ENCODE peak calls at places on chromosome 16, in eight cellular contexts. Q, D, W, Z, L, F, E and O are unnamed samples.
A peak's percentile ranks its signal among the peaks of the same experiment; 100 is the strongest.

GRCh38 chr16:66923247-66923851 is 2.0 kb downstream of the RRAD start:
- DNase-seq in Z (no peak), D (peak; percentile 35), F (no peak), Q (peak; percentile 63), E (peak; percentile 37), L (no peak), W (peak; percentile 77), O (no peak)

GRCh38 chr16:58042001-58042885 is 16.7 kb downstream of the MMP15 start:
- DNase-seq in W (no peak), F (no peak), D (no peak), Q (no peak), L (no peak), Z (no peak), E (no peak), O (no peak)

GRCh38 chr16:49019081-49019633 is 262.5 kb downstream of the CBLN1 start:
- DNase-seq in L (no peak), Z (no peak), F (peak; percentile 86), Q (peak; percentile 100), E (no peak), W (peak; percentile 80), D (peak; percentile 74), O (no peak)

GRCh38 chr16:81273223-81273940 is 34.9 kb downstream of the BCO1 start:
- DNase-seq in E (peak; percentile 19), L (no peak), Q (no peak), W (no peak), D (no peak), Z (no peak), F (no peak), O (no peak)

GRCh38 chr16:87560428-87561199 is 41.7 kb upstream of the JPH3 start:
- DNase-seq in D (no peak), E (no peak), W (peak; percentile 44), L (no peak), Q (no peak), Z (no peak), F (no peak), O (no peak)

GRCh38 chr16:70632273-70632672 is 14.1 kb upstream of the IL34 start:
- DNase-seq in Z (no peak), F (no peak), Q (no peak), L (no peak), D (no peak), E (no peak), W (no peak), O (no peak)

GRCh38 chr16:1960665-1961630 is 1.6 kb downstream of the NDUFB10 start:
- DNase-seq in F (peak; percentile 46), D (peak; percentile 54), Z (no peak), W (peak; percentile 65), L (no peak), Q (no peak), E (no peak), O (peak; percentile 69)

GRCh38 chr16:28218109-28218508 is 6.3 kb upstream of the XPO6 start:
- DNase-seq in W (peak; percentile 66), Z (no peak), D (peak; percentile 48), F (no peak), Q (no peak), L (no peak), E (no peak), O (peak; percentile 63)

GRCh38 chr16:4200000-4200780 is 41.7 kb downstream of the SRL start:
- DNase-seq in E (peak; percentile 60), Q (no peak), L (peak; percentile 26), F (no peak), W (peak; percentile 60), D (peak; percentile 83), Z (peak; percentile 94), O (peak; percentile 73)

GRCh38 chr16:4215106-4215505 is 26.8 kb downstream of the SRL start:
- DNase-seq in Q (no peak), F (no peak), Z (no peak), E (no peak), W (no peak), D (no peak), L (no peak), O (no peak)

GRCh38 chr16:86078121-86078600 is 179.2 kb downstream of the IRF8 start:
- DNase-seq in L (no peak), D (no peak), F (no peak), Q (no peak), W (peak; percentile 29), E (peak; percentile 20), Z (no peak), O (no peak)